ENCODE peak calls at places on chromosomes 7 and 10, in nine cellular contexts. E is stomach; U is kidney; K is CD8-positive, alpha-beta T cell; G is psoas muscle; H is CD4-positive, CD25-positive, alpha-beta regulatory T cell; C is ovary; D is right atrium auricular region; X is heart right ventricle. A is an unnamed sample.

GRCh38 chr10:60816624-60817023 is 38.3 kb downstream of the CDK1 start:
- DNase-seq in H (peak; percentile 53), K (no peak), C (no peak), X (no peak), D (no peak), G (no peak), E (peak; percentile 32), U (no peak), A (peak; percentile 9)

GRCh38 chr10:88923525-88923924 is 29.0 kb downstream of the ACTA2 start:
- DNase-seq in G (no peak), H (no peak), C (no peak), K (no peak), X (no peak), U (no peak), D (no peak), E (no peak), A (no peak)

GRCh38 chr10:84525120-84525806 is 196.9 kb downstream of the CCSER2 start:
- DNase-seq in D (no peak), K (no peak), E (no peak), H (no peak), U (no peak), G (no peak), X (no peak), C (no peak), A (no peak)

GRCh38 chr7:122846591-122846990 is 39.7 kb downstream of the CADPS2 start:
- DNase-seq in E (no peak), U (no peak), K (no peak), C (no peak), G (no peak), D (no peak), H (no peak), X (no peak), A (no peak)

GRCh38 chr10:34491666-34492065 is 323.4 kb downstream of the PARD3 start:
- DNase-seq in X (no peak), E (no peak), D (no peak), K (no peak), H (no peak), C (no peak), U (no peak), G (no peak), A (no peak)

GRCh38 chr10:110641256-110641655 is 2.9 kb upstream of the RBM20 start:
- DNase-seq in E (no peak), D (no peak), K (no peak), H (peak; percentile 17), X (peak; percentile 55), G (peak; percentile 59), U (no peak), C (no peak), A (no peak)

GRCh38 chr10:61708841-61709240 is 46.1 kb downstream of the CABCOCO1 start:
- DNase-seq in D (no peak), U (no peak), H (no peak), E (no peak), C (no peak), X (no peak), K (no peak), G (no peak), A (no peak)

GRCh38 chr10:64345856-64346255 is 824.7 kb downstream of the REEP3 start:
- DNase-seq in X (no peak), K (no peak), E (no peak), H (no peak), G (no peak), D (no peak), U (no peak), C (no peak), A (no peak)

GRCh38 chr10:114430688-114431413 is 26.5 kb upstream of the AFAP1L2 start:
- DNase-seq in E (no peak), G (no peak), D (no peak), U (no peak), H (no peak), K (no peak), X (no peak), C (no peak), A (no peak)

GRCh38 chr7:157809154-157809862 is 472.5 kb downstream of the DNAJB6 start:
- DNase-seq in K (no peak), G (no peak), U (peak; percentile 70), C (no peak), H (no peak), X (no peak), E (no peak), D (no peak), A (no peak)

GRCh38 chr10:73991846-73992245 is 6.1 kb upstream of the VCL start:
- DNase-seq in E (peak; percentile 33), H (peak; percentile 84), K (peak; percentile 64), U (no peak), G (peak; percentile 54), D (no peak), C (no peak), X (no peak), A (peak; percentile 68)

GRCh38 chr10:73997806-73998622 is at the start of gene VCL:
- DNase-seq in G (peak; percentile 99), K (peak; percentile 92), E (peak; percentile 99), C (peak; percentile 99), U (peak; percentile 99), H (peak; percentile 95), D (peak; percentile 99), X (peak; percentile 98), A (peak; percentile 93)

GRCh38 chr10:73992899-73993788 is 4.8 kb upstream of the VCL start:
- DNase-seq in E (no peak), H (no peak), G (no peak), C (no peak), K (no peak), X (no peak), D (no peak), U (no peak), A (no peak)

GRCh38 chr10:73997479-73997805 is 474 bp upstream of the VCL start:
- DNase-seq in X (no peak), G (no peak), E (no peak), D (peak; percentile 62), C (no peak), H (peak; percentile 90), K (no peak), U (no peak), A (no peak)

DNA sequence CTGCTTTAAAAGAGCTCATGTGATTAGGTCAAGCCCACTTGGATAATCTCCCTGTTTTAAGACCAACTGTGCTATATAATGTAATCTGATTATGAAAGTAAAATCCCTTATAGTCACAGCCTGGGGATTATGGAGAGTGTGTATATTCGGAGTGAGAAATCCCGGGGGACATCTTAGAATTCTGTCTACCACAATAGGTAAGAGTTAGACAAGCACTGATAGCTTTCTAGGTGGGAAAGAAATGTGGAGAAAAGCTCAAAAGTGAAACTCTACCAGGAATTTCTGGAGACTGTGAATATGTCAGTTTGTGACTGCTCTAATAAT is 2.9 kb upstream of the VCL start:
- DNase-seq in E (no peak), D (no peak), H (no peak), K (no peak), G (no peak), C (no peak), U (no peak), X (no peak), A (no peak)
- H3K27ac ChIP-seq in E (no peak overlapping the region), D (no peak overlapping the region), H (no peak overlapping the region), K (no peak overlapping the region), G (no peak overlapping the region), C (no peak overlapping the region), U (no peak overlapping the region), X (no peak overlapping the region), A (no peak overlapping the region)

DNA sequence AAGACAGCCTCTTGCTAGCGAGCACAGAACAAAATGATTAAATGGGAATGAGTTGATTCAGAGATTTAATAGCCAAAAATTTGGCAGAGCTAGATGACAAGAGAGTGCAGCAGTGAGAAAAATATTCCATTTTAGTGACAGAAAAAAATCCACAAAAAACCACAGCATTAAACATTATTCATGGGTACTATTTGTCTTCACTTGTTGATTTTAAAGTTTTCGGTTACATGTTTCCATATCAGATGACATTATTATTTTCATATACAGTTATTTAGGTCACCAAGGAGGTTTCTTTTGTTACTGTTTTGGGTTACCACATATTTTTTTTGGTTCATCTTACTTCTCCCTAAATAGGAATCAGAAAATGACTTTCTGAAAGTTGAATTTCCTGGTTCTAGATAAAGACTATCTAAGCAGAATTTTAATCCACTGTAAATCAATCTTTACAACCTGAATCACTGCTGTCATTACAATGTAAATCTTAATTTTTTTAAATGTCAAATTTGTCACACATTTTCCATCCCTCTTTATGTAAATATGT is 87.9 kb downstream of the SVIL start:
- DNase-seq in C (no peak), E (no peak), U (no peak), D (no peak), K (no peak), G (no peak), H (no peak), X (no peak), A (no peak)
- H3K36me3 ChIP-seq in C (no peaks in the 10 kb centered on the region), E (peaks cover 21% of the 10 kb centered on the region), U (peaks cover 13% of the 10 kb centered on the region), D (peaks cover 34% of the 10 kb centered on the region), K (peaks cover 14% of the 10 kb centered on the region), G (no peaks in the 10 kb centered on the region), H (peaks cover 16% of the 10 kb centered on the region), X (peaks cover 25% of the 10 kb centered on the region), A (peaks cover 18% of the 10 kb centered on the region)

GRCh38 chr10:23694446-23694920 is 255.6 kb downstream of the OTUD1 start:
- DNase-seq in U (peak; percentile 61), G (no peak), D (no peak), H (peak; percentile 4), E (no peak), K (no peak), X (no peak), C (no peak), A (no peak)
- H3K4me3 ChIP-seq in U (peak overlapping the region; percentile 17), G (peak overlapping the region; percentile 59), D (no peak overlapping the region), H (no peak overlapping the region), E (peak overlapping the region; percentile 21), K (peak overlapping the region; percentile 15), X (peak overlapping the region; percentile 46), C (no peak overlapping the region), A (peak overlapping the region; percentile 28)

GRCh38 chr10:21976739-21977138 is 26.8 kb downstream of the DNAJC1 start:
- DNase-seq in E (no peak), H (no peak), X (no peak), K (no peak), U (no peak), G (no peak), C (no peak), D (no peak), A (no peak)

GRCh38 chr10:21978191-21978862 is 25.2 kb downstream of the DNAJC1 start:
- DNase-seq in K (no peak), E (no peak), G (no peak), H (no peak), U (no peak), D (no peak), X (no peak), C (no peak), A (no peak)

GRCh38 chr10:21976280-21976679 is 27.2 kb downstream of the DNAJC1 start:
- DNase-seq in E (no peak), D (no peak), U (no peak), K (no peak), H (no peak), G (no peak), X (no peak), C (no peak), A (no peak)

GRCh38 chr10:21985541-21985940 is 18.0 kb downstream of the DNAJC1 start:
- DNase-seq in U (no peak), D (no peak), H (no peak), C (no peak), G (no peak), E (no peak), K (no peak), X (no peak), A (no peak)

DNA sequence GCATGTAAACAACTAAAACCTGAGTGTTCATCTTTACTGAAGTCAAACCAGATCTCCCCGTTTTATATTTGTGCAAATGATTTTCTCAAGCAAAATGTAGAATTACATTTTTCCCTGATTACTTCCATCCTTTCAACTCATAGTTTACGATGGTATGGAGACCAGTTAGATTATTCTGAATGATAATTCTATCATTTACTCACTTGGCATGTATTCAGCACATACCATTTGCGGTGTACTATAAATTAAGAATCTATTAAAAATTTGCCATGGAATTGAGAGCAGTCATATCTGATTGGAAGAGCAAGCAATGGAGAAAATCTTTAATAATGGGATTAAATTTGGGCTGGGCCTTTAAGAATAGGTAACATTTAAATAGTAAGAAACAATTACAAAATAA is 22.4 kb downstream of the DNAJC1 start:
- DNase-seq in X (no peak), G (no peak), K (no peak), D (no peak), U (no peak), H (no peak), C (no peak), E (no peak), A (no peak)
- H3K27ac ChIP-seq in X (no peak overlapping the region), G (no peak overlapping the region), K (no peak overlapping the region), D (no peak overlapping the region), U (no peak overlapping the region), H (no peak overlapping the region), C (no peak overlapping the region), E (no peak overlapping the region), A (no peak overlapping the region)

A was measured in effector memory CD4-positive, alpha-beta T cell.